ENCODE peak calls at places on chromosomes 6 and 20, in eight cellular contexts. One of them, this sample, is unnamed.
A peak's percentile ranks its signal among the peaks of the same experiment; 100 is the strongest.

GRCh38 chr6:112117554-112117953 is 30.2 kb downstream of the FAM229B start:
- DNase-seq in fibroblast of lung: no peak
- DNase-seq in left lung: no peak
- DNase-seq in ovary: no peak
- DNase-seq in SK-N-SH: no peak
- DNase-seq in kidney: no peak
- DNase-seq in ascending aorta: no peak
- DNase-seq in right lobe of liver: no peak
- DNase-seq in this sample: no peak

GRCh38 chr20:9235518-9235917 is 166.6 kb downstream of the PLCB4 start:
- DNase-seq in fibroblast of lung: peak; percentile 66
- DNase-seq in left lung: no peak
- DNase-seq in ovary: no peak
- DNase-seq in SK-N-SH: no peak
- DNase-seq in kidney: no peak
- DNase-seq in ascending aorta: no peak
- DNase-seq in right lobe of liver: no peak
- DNase-seq in this sample: no peak

GRCh38 chr6:47200536-47201334 is 109.0 kb downstream of the TNFRSF21 start:
- DNase-seq in fibroblast of lung: no peak
- DNase-seq in left lung: no peak
- DNase-seq in ovary: no peak
- DNase-seq in SK-N-SH: no peak
- DNase-seq in kidney: no peak
- DNase-seq in ascending aorta: no peak
- DNase-seq in right lobe of liver: no peak
- DNase-seq in this sample: no peak

GRCh38 chr20:52524865-52525264 is 333.3 kb upstream of the ZFP64 start:
- DNase-seq in fibroblast of lung: no peak
- DNase-seq in left lung: no peak
- DNase-seq in ovary: no peak
- DNase-seq in SK-N-SH: no peak
- DNase-seq in kidney: no peak
- DNase-seq in ascending aorta: no peak
- DNase-seq in right lobe of liver: no peak
- DNase-seq in this sample: no peak

GRCh38 chr6:28657367-28657755 is 131.7 kb downstream of the GPX5 start:
- DNase-seq in fibroblast of lung: no peak
- DNase-seq in left lung: no peak
- DNase-seq in ovary: no peak
- DNase-seq in SK-N-SH: peak; percentile 39
- DNase-seq in kidney: no peak
- DNase-seq in ascending aorta: no peak
- DNase-seq in right lobe of liver: no peak
- DNase-seq in this sample: no peak

GRCh38 chr6:84462697-84463096 is 235.3 kb upstream of the CEP162 start:
- DNase-seq in fibroblast of lung: peak; percentile 54
- DNase-seq in left lung: no peak
- DNase-seq in ovary: no peak
- DNase-seq in SK-N-SH: no peak
- DNase-seq in kidney: no peak
- DNase-seq in ascending aorta: no peak
- DNase-seq in right lobe of liver: no peak
- DNase-seq in this sample: no peak

GRCh38 chr20:43364001-43364400 is 93.7 kb upstream of the SRSF6 start:
- DNase-seq in fibroblast of lung: no peak
- DNase-seq in left lung: no peak
- DNase-seq in ovary: no peak
- DNase-seq in SK-N-SH: no peak
- DNase-seq in kidney: no peak
- DNase-seq in ascending aorta: no peak
- DNase-seq in right lobe of liver: no peak
- DNase-seq in this sample: no peak

GRCh38 chr6:19879663-19880062 is 42.5 kb downstream of the ID4 start:
- DNase-seq in fibroblast of lung: no peak
- DNase-seq in left lung: no peak
- DNase-seq in ovary: no peak
- DNase-seq in SK-N-SH: no peak
- DNase-seq in kidney: no peak
- DNase-seq in ascending aorta: no peak
- DNase-seq in right lobe of liver: no peak
- DNase-seq in this sample: no peak

GRCh38 chr20:1657556-1658334 is at the start of gene SIRPG:
- DNase-seq in fibroblast of lung: no peak
- DNase-seq in left lung: no peak
- DNase-seq in ovary: no peak
- DNase-seq in SK-N-SH: no peak
- DNase-seq in kidney: no peak
- DNase-seq in ascending aorta: no peak
- DNase-seq in right lobe of liver: no peak
- DNase-seq in this sample: peak; percentile 40

GRCh38 chr6:13762648-13763441 is 51.2 kb upstream of the RANBP9 start:
- DNase-seq in fibroblast of lung: peak; percentile 97
- DNase-seq in left lung: no peak
- DNase-seq in ovary: no peak
- DNase-seq in SK-N-SH: no peak
- DNase-seq in kidney: no peak
- DNase-seq in ascending aorta: peak; percentile 35
- DNase-seq in right lobe of liver: no peak
- DNase-seq in this sample: no peak

GRCh38 chr6:40473026-40473425 is 114.1 kb downstream of the LRFN2 start:
- DNase-seq in fibroblast of lung: no peak
- DNase-seq in left lung: no peak
- DNase-seq in ovary: no peak
- DNase-seq in SK-N-SH: no peak
- DNase-seq in kidney: no peak
- DNase-seq in ascending aorta: no peak
- DNase-seq in right lobe of liver: no peak
- DNase-seq in this sample: no peak

GRCh38 chr6:139881728-139882211 is 507.3 kb upstream of the CITED2 start:
- DNase-seq in fibroblast of lung: peak; percentile 46
- DNase-seq in left lung: no peak
- DNase-seq in ovary: no peak
- DNase-seq in SK-N-SH: peak; percentile 51
- DNase-seq in kidney: no peak
- DNase-seq in ascending aorta: no peak
- DNase-seq in right lobe of liver: peak; percentile 46
- DNase-seq in this sample: no peak

GRCh38 chr20:22339091-22339881 is 245.1 kb downstream of the FOXA2 start:
- DNase-seq in fibroblast of lung: peak; percentile 80
- DNase-seq in left lung: no peak
- DNase-seq in ovary: no peak
- DNase-seq in SK-N-SH: peak; percentile 38
- DNase-seq in kidney: no peak
- DNase-seq in ascending aorta: no peak
- DNase-seq in right lobe of liver: peak; percentile 51
- DNase-seq in this sample: no peak

GRCh38 chr20:52469143-52469542 is 277.6 kb upstream of the ZFP64 start:
- DNase-seq in fibroblast of lung: no peak
- DNase-seq in left lung: no peak
- DNase-seq in ovary: no peak
- DNase-seq in SK-N-SH: no peak
- DNase-seq in kidney: no peak
- DNase-seq in ascending aorta: no peak
- DNase-seq in right lobe of liver: no peak
- DNase-seq in this sample: no peak

GRCh38 chr6:144581807-144582537 is 296.8 kb downstream of the UTRN start:
- DNase-seq in fibroblast of lung: peak; percentile 57
- DNase-seq in left lung: no peak
- DNase-seq in ovary: no peak
- DNase-seq in SK-N-SH: peak; percentile 31
- DNase-seq in kidney: no peak
- DNase-seq in ascending aorta: no peak
- DNase-seq in right lobe of liver: no peak
- DNase-seq in this sample: no peak

GRCh38 chr20:35004051-35004725 is 48.5 kb downstream of the MYH7B start:
- DNase-seq in fibroblast of lung: no peak
- DNase-seq in left lung: peak; percentile 58
- DNase-seq in ovary: no peak
- DNase-seq in SK-N-SH: no peak
- DNase-seq in kidney: peak; percentile 45
- DNase-seq in ascending aorta: no peak
- DNase-seq in right lobe of liver: peak; percentile 37
- DNase-seq in this sample: no peak

GRCh38 chr20:51424270-51425041 is 118.1 kb downstream of the NFATC2 start:
- DNase-seq in fibroblast of lung: no peak
- DNase-seq in left lung: no peak
- DNase-seq in ovary: no peak
- DNase-seq in SK-N-SH: no peak
- DNase-seq in kidney: peak; percentile 2
- DNase-seq in ascending aorta: no peak
- DNase-seq in right lobe of liver: no peak
- DNase-seq in this sample: no peak

GRCh38 chr20:51423810-51424209 is 118.7 kb downstream of the NFATC2 start:
- DNase-seq in fibroblast of lung: no peak
- DNase-seq in left lung: no peak
- DNase-seq in ovary: no peak
- DNase-seq in SK-N-SH: no peak
- DNase-seq in kidney: peak; percentile 7
- DNase-seq in ascending aorta: no peak
- DNase-seq in right lobe of liver: no peak
- DNase-seq in this sample: no peak

GRCh38 chr20:51426879-51427624 is 115.5 kb downstream of the NFATC2 start:
- DNase-seq in fibroblast of lung: no peak
- DNase-seq in left lung: no peak
- DNase-seq in ovary: no peak
- DNase-seq in SK-N-SH: no peak
- DNase-seq in kidney: peak; percentile 36
- DNase-seq in ascending aorta: no peak
- DNase-seq in right lobe of liver: peak; percentile 60
- DNase-seq in this sample: no peak

GRCh38 chr20:51427625-51428291 is 114.8 kb downstream of the NFATC2 start:
- DNase-seq in fibroblast of lung: no peak
- DNase-seq in left lung: no peak
- DNase-seq in ovary: no peak
- DNase-seq in SK-N-SH: no peak
- DNase-seq in kidney: no peak
- DNase-seq in ascending aorta: no peak
- DNase-seq in right lobe of liver: no peak
- DNase-seq in this sample: no peak

DNA sequence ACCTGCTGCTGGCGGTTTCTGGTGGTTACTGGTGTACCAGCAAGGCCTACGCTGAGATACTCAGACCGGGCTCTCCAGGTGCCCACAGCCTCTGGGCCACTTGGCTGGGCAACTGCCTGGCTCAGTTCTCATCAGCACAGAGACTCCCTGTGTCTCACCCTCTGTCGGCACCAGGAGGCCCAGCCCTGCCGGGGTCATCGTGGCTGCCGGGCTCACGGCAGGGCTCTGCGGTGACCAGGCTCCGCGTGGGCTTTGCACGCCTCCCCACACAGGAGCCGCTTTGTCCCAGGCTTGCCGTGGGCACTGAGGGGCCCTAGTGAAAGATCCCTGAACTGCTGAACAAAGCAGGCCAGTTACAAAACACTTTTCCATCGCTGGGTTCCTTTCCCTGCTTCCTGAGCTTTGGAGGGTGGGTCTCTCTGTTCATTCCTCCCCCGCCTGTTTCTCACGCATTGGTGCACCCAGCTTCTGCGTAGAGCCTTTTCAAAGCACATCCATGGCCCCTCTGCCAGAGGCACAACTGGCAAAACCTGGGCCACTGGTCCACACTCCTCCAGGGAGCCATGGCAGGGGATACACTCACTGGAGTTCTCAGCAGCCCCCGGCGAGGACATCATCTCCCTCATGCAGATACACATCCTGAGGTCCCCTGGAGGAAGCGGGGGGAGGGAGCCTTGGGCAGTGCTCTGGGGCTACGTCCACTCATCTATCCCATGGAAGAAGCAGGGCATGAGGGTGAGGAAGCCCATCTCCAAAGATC is 117.0 kb downstream of the NFATC2 start:
- DNase-seq in fibroblast of lung: no peak
- DNase-seq in left lung: no peak
- DNase-seq in ovary: no peak
- DNase-seq in SK-N-SH: no peak
- DNase-seq in kidney: peak; percentile 67
- DNase-seq in ascending aorta: no peak
- DNase-seq in right lobe of liver: no peak
- DNase-seq in this sample: no peak
- TF ChIP-seq CTCF in fibroblast of lung: no peak
- TF ChIP-seq CTCF in left lung: no peak
- TF ChIP-seq CTCF in ovary: no peak
- TF ChIP-seq CTCF in SK-N-SH: no peak
- TF ChIP-seq CTCF in kidney: no peak
- TF ChIP-seq CTCF in ascending aorta: no peak
- TF ChIP-seq CTCF in right lobe of liver: no peak
- TF ChIP-seq CTCF in this sample: no peak

GRCh38 chr20:4667371-4667773 is 54.3 kb upstream of the PRND start:
- DNase-seq in fibroblast of lung: no peak
- DNase-seq in left lung: no peak
- DNase-seq in ovary: no peak
- DNase-seq in SK-N-SH: no peak
- DNase-seq in kidney: no peak
- DNase-seq in ascending aorta: no peak
- DNase-seq in right lobe of liver: no peak
- DNase-seq in this sample: no peak
- H3K27ac ChIP-seq in fibroblast of lung: no peak overlapping the region
- H3K27ac ChIP-seq in left lung: peak overlapping the region; percentile 19
- H3K27ac ChIP-seq in ovary: no peak overlapping the region
- H3K27ac ChIP-seq in SK-N-SH: peak overlapping the region; percentile 89
- H3K27ac ChIP-seq in kidney: no peak overlapping the region
- H3K27ac ChIP-seq in ascending aorta: no peak overlapping the region
- H3K27ac ChIP-seq in right lobe of liver: no peak overlapping the region
- H3K27ac ChIP-seq in this sample: no peak overlapping the region

GRCh38 chr6:51559059-51559458 is 528.4 kb downstream of the PKHD1 start:
- DNase-seq in fibroblast of lung: no peak
- DNase-seq in left lung: no peak
- DNase-seq in ovary: no peak
- DNase-seq in SK-N-SH: no peak
- DNase-seq in kidney: no peak
- DNase-seq in ascending aorta: no peak
- DNase-seq in right lobe of liver: peak; percentile 53
- DNase-seq in this sample: no peak
- TF ChIP-seq CTCF in fibroblast of lung: no peak
- TF ChIP-seq CTCF in left lung: no peak
- TF ChIP-seq CTCF in ovary: no peak
- TF ChIP-seq CTCF in SK-N-SH: no peak
- TF ChIP-seq CTCF in kidney: peak; percentile 20
- TF ChIP-seq CTCF in ascending aorta: no peak
- TF ChIP-seq CTCF in right lobe of liver: peak; percentile 68
- TF ChIP-seq CTCF in this sample: no peak

DNA sequence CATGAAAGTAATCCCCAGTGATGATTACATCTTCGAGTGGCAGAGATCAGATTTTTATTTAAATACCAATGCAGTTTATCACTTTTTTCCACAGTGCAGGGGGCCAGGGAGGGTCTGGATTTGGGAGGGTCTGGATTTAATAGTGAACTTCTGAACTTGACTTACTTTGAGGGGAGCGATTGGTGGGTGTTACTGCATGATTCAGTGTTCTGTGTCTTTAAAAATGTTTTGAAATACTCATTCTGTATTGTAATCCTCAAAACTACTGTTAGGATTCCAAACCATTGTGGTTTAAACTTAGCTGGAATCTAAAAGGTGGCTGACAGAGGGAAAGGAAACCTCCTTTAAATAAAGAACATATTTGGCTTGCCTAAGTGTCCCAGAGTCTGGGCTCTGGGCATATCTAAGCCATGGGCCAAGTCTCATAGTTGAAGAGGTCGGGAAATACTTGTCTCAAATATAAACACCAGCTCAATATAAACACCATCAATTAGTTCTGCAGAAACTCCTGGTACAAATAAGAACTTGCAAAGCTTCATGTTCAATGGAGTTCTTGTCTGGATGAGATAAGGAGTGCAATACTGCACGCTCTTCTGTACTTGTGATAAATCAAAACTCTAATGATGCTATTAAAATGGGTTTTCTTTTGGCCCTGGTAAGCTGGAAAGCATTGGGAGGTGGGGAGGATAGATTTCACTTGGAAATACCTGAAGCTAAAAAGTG is 14.4 kb downstream of the JARID2 start:
- DNase-seq in fibroblast of lung: peak; percentile 91
- DNase-seq in left lung: no peak
- DNase-seq in ovary: no peak
- DNase-seq in SK-N-SH: no peak
- DNase-seq in kidney: no peak
- DNase-seq in ascending aorta: no peak
- DNase-seq in right lobe of liver: no peak
- DNase-seq in this sample: no peak
- H3K27ac ChIP-seq in fibroblast of lung: no peak overlapping the region
- H3K27ac ChIP-seq in left lung: no peak overlapping the region
- H3K27ac ChIP-seq in ovary: no peak overlapping the region
- H3K27ac ChIP-seq in SK-N-SH: peak overlapping the region; percentile 55
- H3K27ac ChIP-seq in kidney: no peak overlapping the region
- H3K27ac ChIP-seq in ascending aorta: no peak overlapping the region
- H3K27ac ChIP-seq in right lobe of liver: no peak overlapping the region
- H3K27ac ChIP-seq in this sample: no peak overlapping the region

This sample was measured in CD8-positive, alpha-beta T cell.